ENCODE peak calls at places on chromosomes 13 and 19, in five cellular contexts. J is A549, Y is vagina, W is GM23248, C is mucosa of descending colon. Z is an unnamed sample. For H3K9me3 and H3K4me1, the result is how much of the 10 kb centered on the place peaks cover.

GRCh38 chr19:16075430-16076153 is 703 bp upstream of the TPM4 start:
- DNase-seq in W (no peak), J (no peak), Y (no peak), C (peak), Z (no peak)

GRCh38 chr13:113776231-113777125 is 17.5 kb downstream of the TMEM255B start:
- DNase-seq in C (no peak), W (no peak), Y (no peak), J (no peak), Z (peak)

GRCh38 chr13:38866649-38867048 is 124.0 kb downstream of the STOML3 start:
- DNase-seq in J (peak), C (no peak), W (no peak), Y (no peak), Z (no peak)

GRCh38 chr13:45328661-45329105 is 12.3 kb downstream of the TPT1 start:
- DNase-seq in C (no peak), J (no peak), Y (no peak), W (peak), Z (no peak)

GRCh38 chr13:112510002-112510780 is 77.8 kb downstream of the TUBGCP3 start:
- DNase-seq in W (peak), J (peak), Y (no peak), C (no peak), Z (peak)

GRCh38 chr19:55257461-55258411 is 1.1 kb downstream of the PPP6R1 start:
- DNase-seq in Y (no peak), J (no peak), W (peak), C (peak), Z (peak)

GRCh38 chr13:43356566-43356965 is 333.2 kb downstream of the DNAJC15 start:
- DNase-seq in J (no peak), Y (no peak), C (no peak), W (peak), Z (no peak)

GRCh38 chr13:24742986-24743385 is 21.0 kb upstream of the RNF17 start:
- DNase-seq in J (no peak), W (no peak), Y (no peak), C (no peak), Z (no peak)

GRCh38 chr13:72341904-72342303 is 385.5 kb downstream of the MZT1 start:
- DNase-seq in J (no peak), W (no peak), Y (no peak), C (no peak), Z (no peak)

GRCh38 chr19:58466760-58467589 is at the start of gene ZNF324:
- DNase-seq in Y (peak), C (peak), W (peak), J (peak), Z (peak)

GRCh38 chr13:110907951-110908898 is 6.6 kb downstream of the ANKRD10 start:
- DNase-seq in J (peak), W (peak), Y (no peak), C (peak), Z (peak)

GRCh38 chr13:55403887-55404487 is 1736.7 kb upstream of the PRR20A start:
- DNase-seq in Y (no peak), W (no peak), C (no peak), J (no peak), Z (no peak)

GRCh38 chr19:51094696-51095279 is 12.1 kb upstream of the KLK14 start:
- DNase-seq in J (peak), W (peak), C (no peak), Y (no peak), Z (no peak)

GRCh38 chr13:26561636-26562537 is 4.4 kb downstream of the WASF3 start:
- DNase-seq in Y (no peak), W (peak), C (no peak), J (no peak), Z (no peak)

GRCh38 chr13:32008518-32009175 is 22.9 kb upstream of the FRY start:
- DNase-seq in W (no peak), C (no peak), Y (no peak), J (no peak), Z (no peak)

GRCh38 chr19:33316521-33317284 is 14.4 kb upstream of the CEBPA start:
- DNase-seq in J (peak), Y (no peak), W (no peak), C (peak), Z (no peak)

GRCh38 chr13:110199046-110199831 is 107.7 kb downstream of the COL4A1 start:
- DNase-seq in J (no peak), Y (no peak), C (no peak), W (no peak), Z (no peak)

GRCh38 chr13:34201050-34201913 is 383.3 kb downstream of the RFC3 start:
- DNase-seq in W (peak), Y (no peak), C (no peak), J (peak), Z (no peak)

GRCh38 chr13:101730420-101731000 is 278.0 kb downstream of the ITGBL1 start:
- DNase-seq in C (no peak), J (no peak), W (peak), Y (no peak), Z (no peak)

GRCh38 chr19:55690769-55691545 is 15.9 kb downstream of the EPN1 start:
- DNase-seq in W (no peak), Y (no peak), C (no peak), J (no peak), Z (no peak)

GRCh38 chr19:17873661-17874422 is 2.1 kb downstream of the SLC5A5 start:
- DNase-seq in W (peak), J (peak), C (peak), Y (no peak), Z (no peak)

GRCh38 chr13:74194856-74195255 is 60.7 kb upstream of the KLF12 start:
- DNase-seq in W (no peak), C (no peak), J (no peak), Y (no peak), Z (no peak)

GRCh38 chr13:95564091-95564490 is 11.6 kb downstream of the CLDN10 start:
- DNase-seq in J (peak), Y (no peak), W (no peak), C (no peak), Z (no peak)

GRCh38 chr13:112160558-112160957 is 93.6 kb downstream of the SOX1 start:
- DNase-seq in Y (no peak), J (no peak), W (no peak), C (no peak), Z (no peak)

GRCh38 chr13:72221276-72221962 is 354.4 kb upstream of the DACH1 start:
- DNase-seq in J (peak), W (no peak), C (peak), Y (no peak), Z (no peak)

DNA sequence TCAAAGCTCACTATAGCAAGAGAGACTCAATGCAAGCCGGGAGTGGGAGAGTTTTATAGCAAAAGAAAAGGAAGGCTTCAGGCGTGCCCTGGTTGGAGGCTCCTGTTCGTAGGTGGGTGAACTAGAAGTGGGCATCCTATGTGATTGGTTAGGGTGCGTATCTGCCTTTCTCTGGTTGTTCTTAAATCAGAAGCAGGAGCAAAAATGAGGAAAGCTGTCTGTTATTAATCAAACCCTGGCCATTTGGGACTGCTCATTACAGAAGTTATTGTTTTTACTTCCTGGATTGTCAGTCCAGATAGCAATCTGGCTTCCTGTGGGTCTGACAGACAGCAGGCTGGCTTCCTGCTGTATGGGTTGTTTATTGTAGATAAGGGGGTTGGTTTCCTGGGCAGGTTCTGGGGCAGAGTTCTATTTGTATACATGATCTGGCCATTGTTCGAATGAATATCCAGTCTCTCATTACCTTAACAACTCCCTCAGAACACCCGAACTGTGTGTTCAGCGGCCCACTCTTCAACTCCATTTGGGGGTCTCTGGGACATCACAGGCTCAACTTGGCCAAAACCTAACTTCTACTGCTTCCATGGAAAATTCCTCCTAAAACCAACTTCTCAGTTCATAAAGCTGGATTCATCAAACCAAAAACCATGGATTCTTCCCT is 1.6 kb downstream of the ZNF792 start:
- DNase-seq in J (no peak), W (no peak), C (no peak), Y (no peak), Z (no peak)
- H3K9me3 ChIP-seq in J (half or more), W (under half), C (under half), Y (under half), Z (under half)

GRCh38 chr13:91359071-91359470 is 11.6 kb downstream of the MIR17HG start:
- DNase-seq in W (no peak), Y (no peak), J (no peak), C (no peak), Z (no peak)
- H3K4me1 ChIP-seq in W (under half), Y (under half), J (under half), C (under half), Z (under half)

GRCh38 chr19:12628040-12629022 is 17.6 kb downstream of the ZNF791 start:
- DNase-seq in W (no peak), Y (no peak), J (peak), C (no peak), Z (no peak)
- H3K9me3 ChIP-seq in W (under half), Y (under half), J (half or more), C (under half), Z (under half)

GRCh38 chr19:47227347-47228167 is 3.4 kb downstream of the BBC3 start:
- DNase-seq in W (peak), Y (no peak), C (peak), J (peak), Z (peak)
- H3K4me1 ChIP-seq in W (under half), Y (half or more), C (under half), J (under half), Z (half or more)

GRCh38 chr19:12198136-12198535 is 35.2 kb downstream of the ZNF136 start:
- DNase-seq in Y (no peak), J (no peak), C (no peak), W (no peak), Z (no peak)

GRCh38 chr19:12195501-12195860 is 32.6 kb downstream of the ZNF136 start:
- DNase-seq in W (peak), J (no peak), Y (no peak), C (no peak), Z (no peak)

GRCh38 chr19:12200020-12200419 is 37.1 kb downstream of the ZNF136 start:
- DNase-seq in J (no peak), W (no peak), C (no peak), Y (no peak), Z (no peak)

GRCh38 chr19:12194827-12195500 is 32.1 kb downstream of the ZNF136 start:
- DNase-seq in J (no peak), Y (no peak), C (peak), W (peak), Z (no peak)
- H3K9me3 ChIP-seq in J (under half), Y (under half), C (half or more), W (under half), Z (under half)

GRCh38 chr19:3365093-3365446 is 1.3 kb upstream of the NFIC start:
- DNase-seq in W (no peak), Y (no peak), J (no peak), C (no peak), Z (no peak)
- H3K4me1 ChIP-seq in W (under half), Y (half or more), J (half or more), C (under half), Z (under half)

DNA sequence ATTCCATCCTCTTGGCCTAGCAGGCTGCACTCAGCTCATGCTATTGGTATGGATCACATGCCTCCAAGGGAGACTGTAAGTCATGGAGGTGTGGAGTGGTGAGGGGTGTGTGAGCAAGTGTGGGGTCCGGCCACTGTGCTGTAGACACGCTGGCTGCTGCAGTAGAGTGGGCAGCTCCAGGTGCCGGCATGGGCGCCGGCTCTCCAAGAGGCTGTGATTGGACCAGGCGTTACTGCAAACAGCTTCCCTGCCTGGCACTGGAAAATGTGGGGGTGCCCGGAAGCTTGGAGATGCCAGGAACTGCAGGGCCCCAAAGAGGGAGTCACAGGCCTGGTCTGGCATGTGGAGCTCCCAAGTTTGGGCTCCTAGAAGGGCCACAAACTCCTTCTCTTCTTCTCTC is 245.7 kb downstream of the GPC6 start:
- DNase-seq in J (no peak), W (no peak), C (no peak), Y (no peak), Z (no peak)
- H3K9me3 ChIP-seq in J (under half), W (under half), C (under half), Y (under half), Z (under half)

DNA sequence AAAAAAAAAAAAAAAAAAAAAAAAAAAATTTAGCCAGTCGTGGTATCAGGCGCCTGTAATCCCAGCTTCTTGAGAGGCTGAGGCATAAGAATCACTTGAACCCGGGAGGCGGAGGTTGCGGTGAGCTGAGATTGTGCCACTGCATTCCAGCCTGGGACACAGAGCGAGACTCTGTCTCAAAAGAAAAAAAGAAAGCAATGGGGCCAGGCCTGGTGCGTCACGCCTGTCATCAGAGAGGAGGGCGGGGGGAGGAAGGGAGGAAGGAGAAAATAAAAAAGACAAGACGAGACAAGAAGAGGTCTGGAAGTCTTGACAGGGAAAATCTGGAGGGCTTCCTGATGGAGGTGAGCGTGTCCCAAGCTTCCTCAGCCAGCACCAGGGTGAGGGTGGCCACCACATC is 54.9 kb upstream of the PTPRS start:
- DNase-seq in Y (no peak), J (no peak), W (peak), C (no peak), Z (peak)
- H3K4me1 ChIP-seq in Y (under half), J (under half), W (under half), C (under half), Z (under half)

GRCh38 chr13:41182231-41182630 is 12.1 kb downstream of the KBTBD7 start:
- DNase-seq in Y (no peak), J (no peak), W (no peak), C (no peak), Z (no peak)

GRCh38 chr13:41179593-41180250 is 14.6 kb downstream of the KBTBD7 start:
- DNase-seq in J (no peak), C (no peak), W (peak), Y (no peak), Z (no peak)

GRCh38 chr13:41178040-41178439 is 16.3 kb downstream of the KBTBD7 start:
- DNase-seq in Y (no peak), W (peak), C (no peak), J (no peak), Z (no peak)

DNA sequence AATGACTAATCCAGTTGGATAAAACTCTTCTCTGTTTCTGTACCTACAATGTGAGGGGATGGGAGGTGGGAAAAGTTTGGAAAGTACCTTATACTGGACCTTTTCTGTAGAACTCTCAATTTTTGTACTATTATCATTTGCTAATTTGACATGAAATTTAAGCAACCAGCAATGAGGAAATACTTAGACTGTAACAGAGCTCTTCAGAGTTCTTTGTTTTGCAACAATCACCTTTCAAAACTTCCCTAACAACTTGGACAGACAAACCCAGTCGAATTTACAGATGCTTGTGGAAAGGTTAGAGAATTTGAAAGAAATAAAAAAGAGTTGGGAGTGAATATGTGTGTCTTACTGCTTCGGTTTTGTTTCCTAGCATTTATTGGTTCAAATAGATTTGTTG is 16.8 kb downstream of the KBTBD7 start:
- DNase-seq in C (no peak), Y (no peak), W (peak), J (no peak), Z (no peak)
- H3K9me3 ChIP-seq in C (under half), Y (under half), W (under half), J (under half), Z (under half)

GRCh38 chr19:35294328-35294727 is 2.4 kb downstream of the MAG start:
- DNase-seq in Y (no peak), W (peak), C (no peak), J (no peak), Z (no peak)
- H3K4me1 ChIP-seq in Y (under half), W (under half), C (under half), J (under half), Z (under half)

Z was measured in SJSA1.